ENCODE peak calls at places on chromosomes 4 and X, in eight cellular contexts. U is HT1080, N is NCI-H2171, R is brain microvascular endothelial cell, A is body of pancreas, D is amygdala, T is mucosa of gallbladder, F is GM03348. B is an unnamed sample.

GRCh38 chr4:40672528-40673522 is 43.2 kb upstream of the RBM47 start:
- DNase-seq in U (peak), N (no peak), R (peak), A (no peak), D (no peak), T (peak), F (peak), B (peak)

GRCh38 chr4:1416051-1416947 is 10.1 kb upstream of the NKX1-1 start:
- DNase-seq in U (no peak), N (no peak), R (no peak), A (no peak), D (no peak), T (no peak), F (no peak), B (no peak)

GRCh38 chrX:140918398-140919043 is 83.9 kb upstream of the SPANXB1 start:
- DNase-seq in U (peak), N (peak), R (peak), A (peak), D (peak), T (no peak), F (peak), B (peak)

GRCh38 chrX:143002206-143002605 is 23.5 kb upstream of the SPANXN4 start:
- DNase-seq in U (no peak), N (no peak), R (no peak), A (no peak), D (no peak), T (no peak), F (no peak), B (no peak)

GRCh38 chrX:63979480-63979879 is 194.5 kb upstream of the ARHGEF9 start:
- DNase-seq in U (no peak), N (no peak), R (no peak), A (no peak), D (no peak), T (no peak), F (no peak), B (no peak)

GRCh38 chr4:1172228-1172851 is at the start of gene SPON2:
- DNase-seq in U (no peak), N (no peak), R (no peak), A (peak), D (no peak), T (no peak), F (peak), B (no peak)

GRCh38 chrX:150663061-150663460 is 30.1 kb upstream of the MTMR1 start:
- DNase-seq in U (no peak), N (no peak), R (no peak), A (no peak), D (no peak), T (no peak), F (no peak), B (no peak)

GRCh38 chr4:93199492-93199891 is 629.1 kb upstream of the ATOH1 start:
- DNase-seq in U (peak), N (peak), R (peak), A (no peak), D (no peak), T (no peak), F (peak), B (peak)

GRCh38 chr4:96035727-96036126 is 195.8 kb downstream of the PDHA2 start:
- DNase-seq in U (peak), N (no peak), R (peak), A (no peak), D (no peak), T (no peak), F (no peak), B (peak)

GRCh38 chr4:47074836-47075235 is 43.5 kb downstream of the GABRB1 start:
- DNase-seq in U (no peak), N (no peak), R (no peak), A (no peak), D (no peak), T (no peak), F (no peak), B (no peak)

GRCh38 chrX:17525762-17526555 is 151.0 kb downstream of the NHS start:
- DNase-seq in U (no peak), N (no peak), R (no peak), A (no peak), D (no peak), T (no peak), F (peak), B (peak)

GRCh38 chr4:4519296-4519898 is 22.5 kb downstream of the STX18 start:
- DNase-seq in U (peak), N (no peak), R (no peak), A (no peak), D (no peak), T (no peak), F (peak), B (peak)

GRCh38 chrX:149638860-149639259 is 7.3 kb upstream of the TMEM185A start:
- DNase-seq in U (peak), N (no peak), R (no peak), A (no peak), D (no peak), T (no peak), F (peak), B (peak)

GRCh38 chrX:134622056-134622812 is 36.0 kb downstream of the PLAC1 start:
- DNase-seq in U (peak), N (no peak), R (peak), A (no peak), D (no peak), T (no peak), F (peak), B (peak)

GRCh38 chrX:153381684-153382532 is 19.2 kb downstream of the PNMA6E start:
- DNase-seq in U (peak), N (peak), R (peak), A (peak), D (no peak), T (no peak), F (peak), B (peak)

GRCh38 chr4:79078339-79078738 is 139.1 kb upstream of the PAQR3 start:
- DNase-seq in U (no peak), N (no peak), R (no peak), A (peak), D (no peak), T (peak), F (no peak), B (no peak)

GRCh38 chrX:70481424-70481823 is 36.8 kb downstream of the DLG3 start:
- DNase-seq in U (no peak), N (no peak), R (no peak), A (no peak), D (no peak), T (no peak), F (no peak), B (peak)

GRCh38 chr4:54539500-54540029 is 118.2 kb upstream of the KIT start:
- DNase-seq in U (no peak), N (peak), R (peak), A (peak), D (peak), T (peak), F (peak), B (peak)

GRCh38 chr4:108646706-108647105 is 3.7 kb upstream of the OSTC start:
- DNase-seq in U (no peak), N (no peak), R (no peak), A (no peak), D (no peak), T (no peak), F (no peak), B (no peak)

GRCh38 chr4:110998308-110998707 is 375.4 kb upstream of the PITX2 start:
- DNase-seq in U (no peak), N (no peak), R (no peak), A (no peak), D (no peak), T (no peak), F (no peak), B (no peak)

GRCh38 chr4:79164961-79165610 is 160.8 kb downstream of the NAA11 start:
- DNase-seq in U (no peak), N (peak), R (no peak), A (no peak), D (no peak), T (no peak), F (no peak), B (no peak)

GRCh38 chr4:38009949-38010348 is 49.8 kb downstream of the PTTG2 start:
- DNase-seq in U (no peak), N (no peak), R (no peak), A (no peak), D (no peak), T (no peak), F (no peak), B (no peak)